ENCODE peak calls at places on chromosomes 6 and 20, in six cellular contexts. One of them, this sample, is unnamed.

GRCh38 chr20:53643031-53643832 is 49.6 kb upstream of the ZNF217 start:
- DNase-seq in cardiac muscle cell: no peak
- DNase-seq in stomach: peak
- DNase-seq in left lung: peak
- DNase-seq in brain microvascular endothelial cell: peak
- DNase-seq in heart right ventricle: no peak
- DNase-seq in this sample: peak

GRCh38 chr6:31971279-31971992 is 502 bp downstream of the DXO start:
- DNase-seq in heart right ventricle: no peak
- DNase-seq in cardiac muscle cell: no peak
- DNase-seq in left lung: no peak
- DNase-seq in brain microvascular endothelial cell: no peak
- DNase-seq in stomach: no peak
- DNase-seq in this sample: no peak

GRCh38 chr6:78400076-78400475 is 467.3 kb upstream of the IRAK1BP1 start:
- DNase-seq in stomach: no peak
- DNase-seq in heart right ventricle: no peak
- DNase-seq in brain microvascular endothelial cell: no peak
- DNase-seq in left lung: no peak
- DNase-seq in cardiac muscle cell: no peak
- DNase-seq in this sample: no peak

GRCh38 chr20:37396520-37397075 is 50.7 kb downstream of the SRC start:
- DNase-seq in cardiac muscle cell: peak
- DNase-seq in brain microvascular endothelial cell: no peak
- DNase-seq in left lung: no peak
- DNase-seq in stomach: no peak
- DNase-seq in heart right ventricle: no peak
- DNase-seq in this sample: no peak

GRCh38 chr20:46152824-46153586 is 34.9 kb downstream of the CD40 start:
- DNase-seq in brain microvascular endothelial cell: no peak
- DNase-seq in stomach: no peak
- DNase-seq in cardiac muscle cell: no peak
- DNase-seq in left lung: no peak
- DNase-seq in heart right ventricle: no peak
- DNase-seq in this sample: no peak

GRCh38 chr6:453152-453551 is 61.6 kb downstream of the IRF4 start:
- DNase-seq in brain microvascular endothelial cell: no peak
- DNase-seq in heart right ventricle: no peak
- DNase-seq in stomach: no peak
- DNase-seq in left lung: no peak
- DNase-seq in cardiac muscle cell: no peak
- DNase-seq in this sample: no peak

GRCh38 chr20:17531537-17532025 is 402 bp upstream of the BFSP1 start:
- DNase-seq in stomach: no peak
- DNase-seq in cardiac muscle cell: no peak
- DNase-seq in brain microvascular endothelial cell: no peak
- DNase-seq in heart right ventricle: no peak
- DNase-seq in left lung: no peak
- DNase-seq in this sample: no peak

GRCh38 chr6:141594874-141595273 is 537.9 kb upstream of the GJE1 start:
- DNase-seq in brain microvascular endothelial cell: no peak
- DNase-seq in cardiac muscle cell: no peak
- DNase-seq in stomach: no peak
- DNase-seq in heart right ventricle: no peak
- DNase-seq in left lung: no peak
- DNase-seq in this sample: no peak

GRCh38 chr6:170420791-170421776 is 114.5 kb downstream of the FAM120B start:
- DNase-seq in heart right ventricle: no peak
- DNase-seq in brain microvascular endothelial cell: no peak
- DNase-seq in stomach: no peak
- DNase-seq in cardiac muscle cell: no peak
- DNase-seq in left lung: no peak
- DNase-seq in this sample: no peak

GRCh38 chr20:37342231-37343177 is 3.4 kb upstream of the SRC start:
- DNase-seq in heart right ventricle: no peak
- DNase-seq in cardiac muscle cell: no peak
- DNase-seq in left lung: peak
- DNase-seq in stomach: no peak
- DNase-seq in brain microvascular endothelial cell: no peak
- DNase-seq in this sample: no peak

GRCh38 chr20:54345301-54345724 is 130.1 kb upstream of the DOK5 start:
- DNase-seq in brain microvascular endothelial cell: peak
- DNase-seq in cardiac muscle cell: no peak
- DNase-seq in left lung: no peak
- DNase-seq in stomach: no peak
- DNase-seq in heart right ventricle: no peak
- DNase-seq in this sample: peak

GRCh38 chr6:5084192-5084786 is 852 bp upstream of the PPP1R3G start:
- DNase-seq in cardiac muscle cell: peak
- DNase-seq in stomach: no peak
- DNase-seq in left lung: no peak
- DNase-seq in brain microvascular endothelial cell: no peak
- DNase-seq in heart right ventricle: no peak
- DNase-seq in this sample: no peak

GRCh38 chr6:26330835-26331808 is 33.9 kb upstream of the BTN3A2 start:
- DNase-seq in stomach: no peak
- DNase-seq in cardiac muscle cell: no peak
- DNase-seq in heart right ventricle: no peak
- DNase-seq in left lung: no peak
- DNase-seq in brain microvascular endothelial cell: peak
- DNase-seq in this sample: no peak

GRCh38 chr6:14366315-14366714 is 248.7 kb downstream of the CD83 start:
- DNase-seq in left lung: no peak
- DNase-seq in heart right ventricle: no peak
- DNase-seq in cardiac muscle cell: no peak
- DNase-seq in stomach: no peak
- DNase-seq in brain microvascular endothelial cell: no peak
- DNase-seq in this sample: no peak

GRCh38 chr6:53673138-53673801 is 7.7 kb upstream of the KLHL31 start:
- DNase-seq in heart right ventricle: no peak
- DNase-seq in stomach: no peak
- DNase-seq in brain microvascular endothelial cell: peak
- DNase-seq in left lung: no peak
- DNase-seq in cardiac muscle cell: no peak
- DNase-seq in this sample: peak

GRCh38 chr20:39823239-39823638 is 861.1 kb downstream of the DHX35 start:
- DNase-seq in cardiac muscle cell: no peak
- DNase-seq in heart right ventricle: no peak
- DNase-seq in brain microvascular endothelial cell: peak
- DNase-seq in stomach: no peak
- DNase-seq in left lung: no peak
- DNase-seq in this sample: no peak

GRCh38 chr6:77930945-77931344 is 278.1 kb downstream of the MEI4 start:
- DNase-seq in cardiac muscle cell: no peak
- DNase-seq in left lung: no peak
- DNase-seq in stomach: no peak
- DNase-seq in heart right ventricle: no peak
- DNase-seq in brain microvascular endothelial cell: no peak
- DNase-seq in this sample: no peak

GRCh38 chr6:127190552-127190951 is 72.1 kb downstream of the RSPO3 start:
- DNase-seq in heart right ventricle: no peak
- DNase-seq in left lung: no peak
- DNase-seq in cardiac muscle cell: peak
- DNase-seq in stomach: no peak
- DNase-seq in brain microvascular endothelial cell: peak
- DNase-seq in this sample: peak

GRCh38 chr6:110828396-110828795 is 13.1 kb upstream of the CDK19 start:
- DNase-seq in cardiac muscle cell: no peak
- DNase-seq in brain microvascular endothelial cell: no peak
- DNase-seq in left lung: no peak
- DNase-seq in stomach: no peak
- DNase-seq in heart right ventricle: no peak
- DNase-seq in this sample: peak

GRCh38 chr6:4727671-4728435 is 48.4 kb upstream of the CDYL start:
- DNase-seq in stomach: no peak
- DNase-seq in heart right ventricle: no peak
- DNase-seq in left lung: no peak
- DNase-seq in brain microvascular endothelial cell: no peak
- DNase-seq in cardiac muscle cell: peak
- DNase-seq in this sample: no peak

GRCh38 chr6:1170793-1171192 is 141.1 kb upstream of the FOXQ1 start:
- DNase-seq in cardiac muscle cell: peak
- DNase-seq in stomach: no peak
- DNase-seq in heart right ventricle: no peak
- DNase-seq in brain microvascular endothelial cell: no peak
- DNase-seq in left lung: no peak
- DNase-seq in this sample: no peak

GRCh38 chr6:27547157-27548075 is 74.5 kb upstream of the ZNF184 start:
- DNase-seq in brain microvascular endothelial cell: peak
- DNase-seq in heart right ventricle: no peak
- DNase-seq in stomach: no peak
- DNase-seq in cardiac muscle cell: peak
- DNase-seq in left lung: no peak
- DNase-seq in this sample: no peak

GRCh38 chr6:161882196-161882595 is 608.3 kb upstream of the AGPAT4 start:
- DNase-seq in cardiac muscle cell: no peak
- DNase-seq in stomach: no peak
- DNase-seq in heart right ventricle: no peak
- DNase-seq in left lung: no peak
- DNase-seq in brain microvascular endothelial cell: no peak
- DNase-seq in this sample: no peak

GRCh38 chr6:72798196-72798595 is 176.3 kb downstream of the KCNQ5 start:
- DNase-seq in stomach: no peak
- DNase-seq in cardiac muscle cell: no peak
- DNase-seq in left lung: no peak
- DNase-seq in heart right ventricle: no peak
- DNase-seq in brain microvascular endothelial cell: peak
- DNase-seq in this sample: peak

GRCh38 chr20:48945840-48946514 is 24.5 kb downstream of the ARFGEF2 start:
- DNase-seq in brain microvascular endothelial cell: no peak
- DNase-seq in left lung: peak
- DNase-seq in cardiac muscle cell: no peak
- DNase-seq in stomach: peak
- DNase-seq in heart right ventricle: no peak
- DNase-seq in this sample: peak

GRCh38 chr6:17001188-17001587 is 100.7 kb upstream of the STMND1 start:
- DNase-seq in left lung: no peak
- DNase-seq in heart right ventricle: no peak
- DNase-seq in brain microvascular endothelial cell: no peak
- DNase-seq in stomach: no peak
- DNase-seq in cardiac muscle cell: no peak
- DNase-seq in this sample: no peak
- TF ChIP-seq CTCF in left lung: no peak
- TF ChIP-seq CTCF in heart right ventricle: no peak
- TF ChIP-seq CTCF in brain microvascular endothelial cell: peak
- TF ChIP-seq CTCF in stomach: no peak
- TF ChIP-seq CTCF in cardiac muscle cell: peak
- TF ChIP-seq CTCF in this sample: no peak

GRCh38 chr6:144351338-144351737 is 66.2 kb downstream of the UTRN start:
- DNase-seq in left lung: no peak
- DNase-seq in stomach: no peak
- DNase-seq in brain microvascular endothelial cell: no peak
- DNase-seq in cardiac muscle cell: no peak
- DNase-seq in heart right ventricle: no peak
- DNase-seq in this sample: no peak

GRCh38 chr6:144350176-144350575 is 65.0 kb downstream of the UTRN start:
- DNase-seq in stomach: no peak
- DNase-seq in brain microvascular endothelial cell: no peak
- DNase-seq in heart right ventricle: no peak
- DNase-seq in left lung: no peak
- DNase-seq in cardiac muscle cell: no peak
- DNase-seq in this sample: no peak

GRCh38 chr6:144353871-144354314 is 68.8 kb downstream of the UTRN start:
- DNase-seq in cardiac muscle cell: no peak
- DNase-seq in heart right ventricle: no peak
- DNase-seq in brain microvascular endothelial cell: no peak
- DNase-seq in left lung: no peak
- DNase-seq in stomach: no peak
- DNase-seq in this sample: no peak

GRCh38 chr6:144351741-144352140 is 66.6 kb downstream of the UTRN start:
- DNase-seq in heart right ventricle: no peak
- DNase-seq in brain microvascular endothelial cell: no peak
- DNase-seq in stomach: no peak
- DNase-seq in left lung: no peak
- DNase-seq in cardiac muscle cell: no peak
- DNase-seq in this sample: no peak

GRCh38 chr6:144352310-144352709 is 67.2 kb downstream of the UTRN start:
- DNase-seq in stomach: no peak
- DNase-seq in heart right ventricle: no peak
- DNase-seq in cardiac muscle cell: no peak
- DNase-seq in left lung: no peak
- DNase-seq in brain microvascular endothelial cell: no peak
- DNase-seq in this sample: no peak
- H3K27ac ChIP-seq in stomach: peak
- H3K27ac ChIP-seq in heart right ventricle: peak
- H3K27ac ChIP-seq in cardiac muscle cell: peak
- H3K27ac ChIP-seq in left lung: peak
- H3K27ac ChIP-seq in brain microvascular endothelial cell: no peak
- H3K27ac ChIP-seq in this sample: no peak

DNA sequence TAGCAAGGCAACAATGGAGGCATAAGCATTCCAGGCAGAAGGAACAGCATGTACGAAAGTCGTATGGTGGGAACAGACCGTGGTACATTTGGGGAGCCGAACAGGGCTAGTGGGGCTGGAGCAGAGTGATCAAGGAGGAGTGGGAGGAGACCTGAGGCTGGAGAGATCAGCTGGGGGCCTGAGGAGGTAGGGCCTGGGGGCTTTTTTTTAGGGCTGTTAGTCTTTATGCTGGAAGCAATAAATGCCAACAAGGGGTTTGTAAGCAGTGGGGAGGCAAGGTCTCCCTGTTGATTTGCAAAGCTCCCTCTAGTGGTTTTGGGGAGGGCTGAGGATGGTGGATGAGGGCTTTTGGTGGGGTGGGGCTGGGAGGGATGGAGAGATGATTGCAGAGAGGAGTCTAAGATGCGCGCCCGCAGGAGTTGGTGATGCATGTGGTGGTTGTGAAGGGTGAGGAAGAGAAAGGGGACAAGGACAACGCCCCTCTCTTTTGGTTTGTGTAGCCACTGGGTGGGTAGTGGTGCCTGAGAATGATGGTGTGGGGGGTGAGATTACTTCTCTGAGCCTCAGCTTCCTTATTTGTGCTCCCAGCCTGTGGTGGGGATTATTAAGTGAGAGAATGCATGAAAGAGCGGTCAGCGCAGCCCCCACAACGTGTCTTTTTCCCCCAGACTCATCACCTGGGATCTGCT is 74.1 kb upstream of the TOX2 start:
- DNase-seq in left lung: no peak
- DNase-seq in brain microvascular endothelial cell: no peak
- DNase-seq in stomach: no peak
- DNase-seq in heart right ventricle: no peak
- DNase-seq in cardiac muscle cell: no peak
- DNase-seq in this sample: peak
- TF ChIP-seq CTCF in left lung: no peak
- TF ChIP-seq CTCF in brain microvascular endothelial cell: peak
- TF ChIP-seq CTCF in stomach: no peak
- TF ChIP-seq CTCF in heart right ventricle: peak
- TF ChIP-seq CTCF in cardiac muscle cell: peak
- TF ChIP-seq CTCF in this sample: no peak

GRCh38 chr6:37338745-37339255 is 15.0 kb upstream of the RNF8 start:
- DNase-seq in left lung: no peak
- DNase-seq in heart right ventricle: no peak
- DNase-seq in brain microvascular endothelial cell: no peak
- DNase-seq in stomach: no peak
- DNase-seq in cardiac muscle cell: no peak
- DNase-seq in this sample: no peak

GRCh38 chr6:37331047-37331446 is 22.7 kb upstream of the RNF8 start:
- DNase-seq in left lung: no peak
- DNase-seq in heart right ventricle: no peak
- DNase-seq in brain microvascular endothelial cell: no peak
- DNase-seq in stomach: no peak
- DNase-seq in cardiac muscle cell: no peak
- DNase-seq in this sample: no peak

GRCh38 chr6:37332894-37333293 is 20.9 kb upstream of the RNF8 start:
- DNase-seq in brain microvascular endothelial cell: no peak
- DNase-seq in stomach: no peak
- DNase-seq in heart right ventricle: no peak
- DNase-seq in cardiac muscle cell: no peak
- DNase-seq in left lung: no peak
- DNase-seq in this sample: no peak

GRCh38 chr6:37334047-37334446 is 19.7 kb upstream of the RNF8 start:
- DNase-seq in brain microvascular endothelial cell: no peak
- DNase-seq in cardiac muscle cell: no peak
- DNase-seq in heart right ventricle: no peak
- DNase-seq in stomach: no peak
- DNase-seq in left lung: no peak
- DNase-seq in this sample: no peak
- H3K27ac ChIP-seq in brain microvascular endothelial cell: no peak
- H3K27ac ChIP-seq in cardiac muscle cell: no peak
- H3K27ac ChIP-seq in heart right ventricle: no peak
- H3K27ac ChIP-seq in stomach: no peak
- H3K27ac ChIP-seq in left lung: no peak
- H3K27ac ChIP-seq in this sample: no peak